ENCODE peak calls at places on chromosomes 4 and X, in ten cellular contexts. I is HCT116, C is AG04450, O is mammary epithelial cell, F is thoracic aorta, S is right lobe of liver, D is left ventricle myocardium inferior, G is OCI-LY7, R is transverse colon, Z is heart left ventricle. K is an unnamed sample. For H3K9me3, the result is how much of the 10 kb centered on the place peaks cover.

GRCh38 chrX:152725409-152725808 is 8.1 kb downstream of the CSAG1 start:
- DNase-seq in I (no peak), C (no peak), O (no peak), F (no peak), S (no peak), D (no peak), G (no peak), R (no peak), Z (no peak), K (no peak)

GRCh38 chr4:1288786-1289185 is 905 bp upstream of the MAEA start:
- DNase-seq in I (no peak), C (no peak), O (no peak), F (no peak), S (no peak), D (no peak), G (no peak), R (no peak), Z (no peak), K (no peak)

GRCh38 chr4:140068247-140068646 is 85.7 kb downstream of the MAML3 start:
- DNase-seq in I (no peak), C (no peak), O (no peak), F (no peak), S (no peak), D (no peak), G (no peak), R (no peak), Z (no peak), K (no peak)

GRCh38 chr4:105280338-105280809 is 133.7 kb downstream of the TET2 start:
- DNase-seq in I (no peak), C (peak), O (peak), F (no peak), S (no peak), D (no peak), G (no peak), R (no peak), Z (no peak), K (no peak)

GRCh38 chrX:120022763-120023162 is 54.7 kb downstream of the RHOXF2B start:
- DNase-seq in I (no peak), C (no peak), O (no peak), F (no peak), S (no peak), D (no peak), G (no peak), R (no peak), Z (no peak), K (no peak)

GRCh38 chr4:139628184-139629012 is 37.2 kb upstream of the MGST2 start:
- DNase-seq in I (no peak), C (no peak), O (no peak), F (no peak), S (no peak), D (no peak), G (no peak), R (peak), Z (no peak), K (no peak)

GRCh38 chr4:54233697-54234496 is 4.8 kb downstream of the PDGFRA start:
- DNase-seq in I (peak), C (peak), O (peak), F (no peak), S (peak), D (peak), G (peak), R (peak), Z (peak), K (peak)

GRCh38 chr4:8916914-8917305 is 45.3 kb upstream of the HMX1 start:
- DNase-seq in I (no peak), C (no peak), O (no peak), F (no peak), S (no peak), D (no peak), G (no peak), R (no peak), Z (no peak), K (no peak)

GRCh38 chr4:73621357-73621756 is 1.1 kb upstream of the RASSF6 start:
- DNase-seq in I (no peak), C (no peak), O (no peak), F (no peak), S (no peak), D (no peak), G (no peak), R (no peak), Z (no peak), K (no peak)

GRCh38 chr4:89486042-89486441 is 178.4 kb upstream of the GPRIN3 start:
- DNase-seq in I (no peak), C (no peak), O (peak), F (no peak), S (no peak), D (no peak), G (no peak), R (no peak), Z (no peak), K (no peak)

GRCh38 chr4:10983274-10983673 is 298.7 kb upstream of the CLNK start:
- DNase-seq in I (no peak), C (no peak), O (no peak), F (no peak), S (no peak), D (no peak), G (peak), R (peak), Z (no peak), K (no peak)

GRCh38 chr4:108425988-108426387 is 194.4 kb upstream of the RPL34 start:
- DNase-seq in I (no peak), C (peak), O (peak), F (no peak), S (no peak), D (no peak), G (no peak), R (no peak), Z (no peak), K (no peak)

GRCh38 chr4:2177443-2178093 is 64.4 kb downstream of the HAUS3 start:
- DNase-seq in I (no peak), C (no peak), O (no peak), F (no peak), S (no peak), D (no peak), G (no peak), R (no peak), Z (no peak), K (no peak)

GRCh38 chr4:6676722-6677558 is 16.7 kb upstream of the S100P start:
- DNase-seq in I (no peak), C (no peak), O (no peak), F (no peak), S (no peak), D (no peak), G (no peak), R (no peak), Z (no peak), K (no peak)

DNA sequence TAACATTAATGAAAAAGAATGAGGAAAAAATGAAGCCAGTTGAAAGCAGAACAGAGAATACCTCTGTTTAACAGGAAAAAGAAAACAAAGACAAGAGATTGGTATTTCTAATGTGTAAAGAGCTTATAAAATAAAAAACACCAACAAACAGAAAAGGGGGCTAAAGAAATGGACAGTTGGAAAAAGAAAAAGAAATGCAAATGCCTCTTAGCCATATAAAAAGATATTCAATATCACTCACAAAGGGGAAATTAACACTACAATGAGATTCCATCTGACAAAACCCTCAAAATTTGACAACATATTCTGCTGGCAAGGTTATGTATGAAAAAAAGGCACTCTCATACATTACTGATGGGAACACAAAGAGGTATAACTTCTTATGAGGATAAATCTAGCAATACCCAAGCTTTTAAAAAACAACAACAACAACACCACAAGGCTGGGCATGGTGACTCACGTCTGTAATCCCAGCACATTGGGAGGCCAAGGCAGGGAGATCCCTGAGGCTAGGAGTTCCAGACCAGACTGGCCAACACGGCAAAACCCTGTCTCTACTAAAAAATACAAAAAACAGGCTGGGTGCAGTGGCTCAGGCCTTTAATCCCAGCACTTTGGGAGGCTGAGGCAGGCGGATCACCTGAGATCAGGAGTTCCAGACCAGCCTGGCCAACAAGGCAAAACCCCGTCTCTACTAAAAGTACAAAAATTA is 75.8 kb downstream of the FRYL start:
- DNase-seq in I (no peak), C (no peak), O (no peak), F (no peak), S (no peak), D (no peak), G (no peak), R (no peak), Z (no peak), K (no peak)
- TF ChIP-seq CTCF in I (no peak), C (no peak), O (no peak), F (no peak), S (no peak), D (no peak), G (no peak), R (no peak), Z (no peak), K (no peak)

GRCh38 chr4:18858229-18858922 is 836.8 kb upstream of the LCORL start:
- DNase-seq in I (no peak), C (no peak), O (no peak), F (no peak), S (no peak), D (no peak), G (no peak), R (no peak), Z (no peak), K (no peak)
- H3K9me3 ChIP-seq in I (under half), C (under half), O (under half), F (under half), S (under half), D (under half), G (under half), R (under half), Z (under half), K (under half)

GRCh38 chrX:23666282-23666681 is 1.0 kb upstream of the PRDX4 start:
- DNase-seq in I (no peak), C (no peak), O (no peak), F (no peak), S (no peak), D (no peak), G (no peak), R (no peak), Z (no peak), K (no peak)
- H3K27ac ChIP-seq in I (no peak), C (no peak), O (no peak), F (no peak), S (no peak), D (peak), G (peak), R (no peak), Z (no peak), K (no peak)

GRCh38 chr4:114132830-114133229 is 153.4 kb upstream of the ARSJ start:
- DNase-seq in I (no peak), C (no peak), O (peak), F (no peak), S (no peak), D (no peak), G (peak), R (no peak), Z (no peak), K (no peak)
- TF ChIP-seq CTCF in I (no peak), C (peak), O (peak), F (no peak), S (no peak), D (no peak), G (peak), R (no peak), Z (no peak), K (no peak)

DNA sequence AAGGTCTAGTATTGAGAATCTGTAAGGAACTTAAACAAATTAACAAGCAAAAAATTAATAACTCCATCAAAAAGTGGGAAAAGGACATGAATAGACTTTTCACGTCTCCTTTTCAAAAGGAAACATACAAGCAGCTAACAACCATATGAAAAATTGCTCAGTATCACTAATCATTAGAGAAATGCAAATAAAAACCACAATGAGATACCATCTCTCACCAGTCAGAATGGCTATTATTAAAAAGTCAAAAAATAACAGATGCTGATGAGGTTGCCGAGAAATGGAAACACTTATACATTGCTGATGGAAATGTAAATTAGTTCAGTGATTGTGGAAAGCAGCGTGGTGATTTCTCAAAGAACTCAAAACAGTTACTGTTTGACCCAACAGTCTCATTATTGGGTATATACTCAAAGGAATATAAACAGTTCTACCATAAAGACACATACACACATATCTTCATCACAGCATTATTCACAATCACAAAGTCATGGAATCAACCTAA is 410.4 kb upstream of the SMIM31 start:
- DNase-seq in I (no peak), C (no peak), O (no peak), F (no peak), S (no peak), D (no peak), G (no peak), R (no peak), Z (no peak), K (no peak)
- H3K9me3 ChIP-seq in I (under half), C (under half), O (under half), F (under half), S (under half), D (under half), G (under half), R (under half), Z (under half), K (under half)

GRCh38 chr4:78638324-78639172 is 87.0 kb downstream of the ANXA3 start:
- DNase-seq in I (no peak), C (no peak), O (no peak), F (no peak), S (no peak), D (no peak), G (peak), R (no peak), Z (no peak), K (no peak)
- H3K27ac ChIP-seq in I (no peak), C (no peak), O (no peak), F (no peak), S (no peak), D (no peak), G (peak), R (peak), Z (no peak), K (no peak)

DNA sequence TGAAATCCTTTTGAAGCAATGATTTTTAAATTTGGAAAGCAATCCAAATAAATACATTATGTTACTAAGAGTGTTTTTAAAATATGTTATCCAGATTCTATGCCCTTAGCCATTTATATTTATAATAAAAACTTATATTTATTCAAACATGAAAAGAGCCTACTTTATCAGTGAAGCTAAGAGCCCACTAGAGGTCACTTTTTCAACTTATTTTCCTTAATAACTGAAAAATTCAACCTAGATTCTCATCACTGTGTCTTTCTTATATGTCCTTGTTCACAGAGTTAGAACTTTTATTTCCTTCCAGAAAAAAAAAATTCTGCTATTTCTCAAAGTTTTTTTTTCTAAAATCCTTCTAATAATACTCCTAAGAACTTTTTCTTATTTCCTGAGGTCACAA is 23.9 kb downstream of the PRDM8 start:
- DNase-seq in I (no peak), C (no peak), O (no peak), F (no peak), S (no peak), D (no peak), G (peak), R (no peak), Z (no peak), K (no peak)
- TF ChIP-seq CTCF in I (no peak), C (peak), O (peak), F (peak), S (no peak), D (peak), G (peak), R (no peak), Z (peak), K (no peak)

K was measured in prostate gland.